ENCODE peak calls at places on chromosomes 11 and 22, in six cellular contexts. Q, A, T, X, G and E are unnamed samples.

GRCh38 chr11:118342503-118343161 is at the start of gene CD3D:
- DNase-seq in Q (no peak), A (peak; percentile 19), T (no peak), X (no peak), G (no peak), E (no peak)

GRCh38 chr11:70020336-70021214 is 57.5 kb upstream of the ANO1 start:
- DNase-seq in Q (no peak), A (no peak), T (peak; percentile 33), X (no peak), G (no peak), E (peak; percentile 26)

GRCh38 chr22:31296258-31296657 is 4.0 kb upstream of the PIK3IP1 start:
- DNase-seq in Q (no peak), A (no peak), T (peak; percentile 58), X (no peak), G (peak; percentile 51), E (no peak)

GRCh38 chr22:23556026-23556620 is 24.0 kb downstream of the IGLL1 start:
- DNase-seq in Q (no peak), A (no peak), T (no peak), X (no peak), G (no peak), E (no peak)

GRCh38 chr11:69446108-69446507 is 35.4 kb upstream of the LINC01488 start:
- DNase-seq in Q (no peak), A (no peak), T (no peak), X (no peak), G (no peak), E (no peak)

GRCh38 chr11:33406241-33406640 is 149.1 kb downstream of the HIPK3 start:
- DNase-seq in Q (no peak), A (no peak), T (no peak), X (no peak), G (no peak), E (no peak)

GRCh38 chr11:76598426-76598839 is 72.1 kb downstream of the LRRC32 start:
- DNase-seq in Q (no peak), A (peak; percentile 74), T (peak; percentile 56), X (peak; percentile 62), G (peak; percentile 62), E (peak; percentile 70)

GRCh38 chr11:26087095-26087935 is 244.6 kb upstream of the ANO3 start:
- DNase-seq in Q (no peak), A (no peak), T (no peak), X (no peak), G (no peak), E (no peak)

GRCh38 chr11:93895106-93895862 is 44.9 kb upstream of the VSTM5 start:
- DNase-seq in Q (peak; percentile 54), A (peak; percentile 81), T (peak; percentile 82), X (no peak), G (peak; percentile 53), E (peak; percentile 30)

GRCh38 chr11:44568706-44569473 is 3.4 kb downstream of the CD82 start:
- DNase-seq in Q (no peak), A (no peak), T (peak; percentile 98), X (no peak), G (peak; percentile 99), E (peak; percentile 55)

GRCh38 chr11:27934830-27935145 is 173.2 kb downstream of the KIF18A start:
- DNase-seq in Q (no peak), A (peak; percentile 89), T (peak; percentile 98), X (no peak), G (peak; percentile 97), E (peak; percentile 64)

GRCh38 chr22:22062306-22062793 is 79.8 kb upstream of the TOP3B start:
- DNase-seq in Q (no peak), A (no peak), T (no peak), X (no peak), G (no peak), E (no peak)

GRCh38 chr11:22780914-22781593 is 48.5 kb downstream of the SVIP start:
- DNase-seq in Q (peak; percentile 6), A (peak; percentile 43), T (no peak), X (no peak), G (no peak), E (no peak)

GRCh38 chr11:45366196-45366595 is 80.1 kb upstream of the SYT13 start:
- DNase-seq in Q (no peak), A (no peak), T (no peak), X (no peak), G (peak; percentile 6), E (no peak)

GRCh38 chr22:38415046-38415445 is 40.0 kb downstream of the KCNJ4 start:
- DNase-seq in Q (no peak), A (no peak), T (no peak), X (no peak), G (no peak), E (no peak)

GRCh38 chr11:65637794-65638317 is at the start of gene SIPA1:
- DNase-seq in Q (peak; percentile 90), A (peak; percentile 97), T (peak; percentile 93), X (peak; percentile 94), G (peak; percentile 96), E (peak; percentile 79)

GRCh38 chr11:67732045-67732787 is 57.8 kb upstream of the ALDH3B2 start:
- DNase-seq in Q (no peak), A (peak; percentile 37), T (no peak), X (peak; percentile 68), G (no peak), E (peak; percentile 4)

GRCh38 chr11:26470992-26471391 is 101.1 kb downstream of the MUC15 start:
- DNase-seq in Q (no peak), A (no peak), T (no peak), X (no peak), G (no peak), E (no peak)

GRCh38 chr22:45291931-45292290 is 7.2 kb downstream of the UPK3A start:
- DNase-seq in Q (no peak), A (no peak), T (no peak), X (no peak), G (no peak), E (no peak)

GRCh38 chr11:10659339-10660216 is 34.0 kb downstream of the IRAG1 start:
- DNase-seq in Q (no peak), A (peak; percentile 57), T (peak; percentile 95), X (no peak), G (peak; percentile 99), E (peak; percentile 74)

GRCh38 chr11:31995525-31996123 is 95.2 kb upstream of the RCN1 start:
- DNase-seq in Q (no peak), A (no peak), T (peak; percentile 19), X (no peak), G (peak; percentile 23), E (no peak)

GRCh38 chr22:40239345-40239683 is 61.6 kb downstream of the TNRC6B start:
- DNase-seq in Q (no peak), A (no peak), T (no peak), X (no peak), G (no peak), E (no peak)

GRCh38 chr22:40236131-40236665 is 58.5 kb downstream of the TNRC6B start:
- DNase-seq in Q (no peak), A (no peak), T (no peak), X (no peak), G (no peak), E (no peak)

GRCh38 chr22:40237241-40237640 is 59.5 kb downstream of the TNRC6B start:
- DNase-seq in Q (no peak), A (no peak), T (no peak), X (no peak), G (no peak), E (no peak)

GRCh38 chr22:40238425-40239344 is 61.0 kb downstream of the TNRC6B start:
- DNase-seq in Q (no peak), A (no peak), T (peak; percentile 74), X (no peak), G (peak; percentile 83), E (no peak)

GRCh38 chr22:40237788-40238424 is 60.2 kb downstream of the TNRC6B start:
- DNase-seq in Q (no peak), A (no peak), T (no peak), X (no peak), G (no peak), E (no peak)
- H3K27ac ChIP-seq in Q (no peak overlapping the region), A (no peak overlapping the region), T (no peak overlapping the region), X (no peak overlapping the region), G (no peak overlapping the region), E (no peak overlapping the region)

GRCh38 chr11:7437706-7438105 is 47.6 kb upstream of the OLFML1 start:
- DNase-seq in Q (no peak), A (no peak), T (no peak), X (no peak), G (peak; percentile 42), E (no peak)

GRCh38 chr11:7436657-7437056 is 48.6 kb upstream of the OLFML1 start:
- DNase-seq in Q (no peak), A (peak; percentile 30), T (no peak), X (no peak), G (no peak), E (no peak)

GRCh38 chr11:7439921-7440320 is 45.4 kb upstream of the OLFML1 start:
- DNase-seq in Q (no peak), A (no peak), T (no peak), X (no peak), G (no peak), E (no peak)

GRCh38 chr11:7430496-7430895 is 54.8 kb upstream of the OLFML1 start:
- DNase-seq in Q (no peak), A (no peak), T (no peak), X (no peak), G (no peak), E (no peak)

GRCh38 chr11:7436146-7436545 is 49.2 kb upstream of the OLFML1 start:
- DNase-seq in Q (no peak), A (peak; percentile 26), T (no peak), X (no peak), G (no peak), E (no peak)
- H3K4me3 ChIP-seq in Q (no peak overlapping the region), A (no peak overlapping the region), T (no peak overlapping the region), X (no peak overlapping the region), G (no peak overlapping the region), E (no peak overlapping the region)

GRCh38 chr22:19596680-19597398 is 72.6 kb upstream of the CLDN5 start:
- DNase-seq in Q (no peak), A (no peak), T (no peak), X (no peak), G (peak; percentile 2), E (peak; percentile 76)

GRCh38 chr22:19598054-19598855 is 74.0 kb upstream of the CLDN5 start:
- DNase-seq in Q (no peak), A (no peak), T (no peak), X (no peak), G (no peak), E (no peak)

GRCh38 chr22:19593991-19594569 is 69.9 kb upstream of the CLDN5 start:
- DNase-seq in Q (no peak), A (no peak), T (no peak), X (no peak), G (no peak), E (no peak)

GRCh38 chr22:19597399-19597735 is 73.2 kb upstream of the CLDN5 start:
- DNase-seq in Q (no peak), A (no peak), T (no peak), X (no peak), G (peak; percentile 5), E (no peak)

DNA sequence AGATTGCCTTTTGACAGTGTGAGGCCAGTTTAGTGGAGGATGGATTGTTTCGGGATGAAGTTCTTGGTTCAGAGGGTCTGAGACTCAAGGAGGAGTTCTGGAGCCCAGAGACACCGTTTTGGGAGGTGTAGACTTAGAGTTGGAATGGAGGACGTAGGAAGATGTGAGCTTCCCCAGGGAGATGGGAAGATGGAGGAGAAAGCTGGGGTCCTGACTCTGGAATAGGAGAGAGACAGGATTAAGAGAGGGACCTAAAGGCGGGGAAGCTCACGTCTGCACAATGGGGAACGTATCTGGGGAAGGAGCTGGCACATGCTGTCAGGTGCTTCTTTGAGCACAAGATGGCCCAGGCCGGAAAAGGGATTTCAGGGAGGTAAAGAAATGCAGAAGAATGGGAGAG is 71.3 kb upstream of the CLDN5 start:
- DNase-seq in Q (no peak), A (no peak), T (no peak), X (no peak), G (no peak), E (no peak)
- H3K79me1 ChIP-seq in Q (no peaks in the 10 kb centered on the region), A (no peaks in the 10 kb centered on the region), T (no peaks in the 10 kb centered on the region), X (no peaks in the 10 kb centered on the region), G (no peaks in the 10 kb centered on the region), E (no peaks in the 10 kb centered on the region)

GRCh38 chr22:41931701-41932269 is 5.2 kb upstream of the TNFRSF13C start:
- DNase-seq in Q (no peak), A (no peak), T (no peak), X (no peak), G (no peak), E (no peak)
- H3K27ac ChIP-seq in Q (no peak overlapping the region), A (no peak overlapping the region), T (no peak overlapping the region), X (no peak overlapping the region), G (no peak overlapping the region), E (no peak overlapping the region)